ENCODE peak calls at places on chromosomes 11 and 22, in nine cellular contexts. Z, E, I, G, C, Y, S, U and M are unnamed samples.
A peak's percentile ranks its signal among the peaks of the same experiment; 100 is the strongest.

GRCh38 chr11:22742149-22742548 is 75.7 kb downstream of the GAS2 start:
- DNase-seq in C (no peak), G (no peak), Y (no peak), Z (no peak), E (no peak), I (no peak), S (no peak), U (no peak), M (no peak)

GRCh38 chr11:75380716-75381420 is 18.4 kb upstream of the RPS3 start:
- DNase-seq in Y (no peak), U (no peak), G (no peak), Z (no peak), C (no peak), S (no peak), I (no peak), E (no peak), M (no peak)

GRCh38 chr11:35725880-35726279 is 63.3 kb downstream of the TRIM44 start:
- DNase-seq in Z (peak; percentile 88), I (no peak), C (no peak), Y (peak; percentile 20), E (no peak), S (no peak), U (peak; percentile 66), G (peak; percentile 66), M (peak; percentile 82)

GRCh38 chr22:26592368-26593015 is 2.6 kb upstream of the TPST2 start:
- DNase-seq in U (no peak), S (no peak), Z (no peak), E (peak; percentile 60), Y (no peak), C (no peak), I (no peak), G (no peak), M (no peak)

GRCh38 chr11:71354394-71355105 is 93.6 kb downstream of the DHCR7 start:
- DNase-seq in I (no peak), S (no peak), Z (no peak), Y (no peak), U (no peak), C (no peak), E (no peak), G (no peak), M (no peak)

GRCh38 chr11:124863137-124863825 is 2.0 kb upstream of the ROBO3 start:
- DNase-seq in Z (peak; percentile 35), U (peak; percentile 38), S (peak; percentile 81), I (no peak), E (no peak), G (no peak), C (no peak), Y (no peak), M (peak; percentile 40)

GRCh38 chr11:67368621-67369020 is 4.8 kb downstream of the CLCF1 start:
- DNase-seq in C (no peak), U (no peak), S (no peak), Y (no peak), G (no peak), I (no peak), E (no peak), Z (no peak), M (no peak)

GRCh38 chr11:122229078-122229477 is 113.1 kb upstream of the BLID start:
- DNase-seq in C (no peak), Z (peak; percentile 61), Y (no peak), I (peak; percentile 64), U (no peak), G (no peak), S (no peak), E (no peak), M (peak; percentile 37)

GRCh38 chr22:20659258-20659657 is 114.7 kb upstream of the SERPIND1 start:
- DNase-seq in C (no peak), U (no peak), Y (no peak), I (no peak), S (no peak), E (no peak), G (no peak), Z (no peak), M (no peak)

GRCh38 chr11:126929186-126930085 is 71.1 kb downstream of the KIRREL3 start:
- DNase-seq in C (no peak), I (peak; percentile 57), G (no peak), U (peak; percentile 27), S (no peak), E (no peak), Y (no peak), Z (peak; percentile 84), M (no peak)

GRCh38 chr11:111926505-111927391 is 8.0 kb downstream of the C11orf52 start:
- DNase-seq in Y (peak; percentile 98), G (peak; percentile 95), C (peak; percentile 97), I (peak; percentile 86), U (peak; percentile 97), S (peak; percentile 99), E (peak; percentile 99), Z (peak; percentile 96), M (peak; percentile 99)

GRCh38 chr22:36211237-36211881 is 9.8 kb upstream of the APOL4 start:
- DNase-seq in I (no peak), S (no peak), E (no peak), Z (peak; percentile 56), U (peak; percentile 60), Y (no peak), C (no peak), G (no peak), M (peak; percentile 84)

GRCh38 chr11:1882265-1883238 is 9.1 kb downstream of the PRR33 start:
- DNase-seq in G (peak; percentile 15), C (peak; percentile 89), E (peak; percentile 93), S (peak; percentile 95), U (peak; percentile 77), I (no peak), Y (peak; percentile 91), Z (peak; percentile 41), M (peak; percentile 74)

GRCh38 chr11:111934301-111934700 is 2.8 kb upstream of the DIXDC1 start:
- DNase-seq in Y (no peak), Z (no peak), G (no peak), E (no peak), U (no peak), S (no peak), C (no peak), I (no peak), M (no peak)

GRCh38 chr11:83070878-83071640 is 638 bp downstream of the RAB30 start:
- DNase-seq in C (peak; percentile 70), Y (peak; percentile 17), U (peak; percentile 36), G (no peak), Z (peak; percentile 26), E (no peak), S (no peak), I (no peak), M (peak; percentile 48)

GRCh38 chr11:122107045-122107444 is 9.0 kb downstream of the BLID start:
- DNase-seq in I (no peak), U (no peak), G (no peak), E (no peak), Y (no peak), Z (no peak), C (no peak), S (no peak), M (no peak)

DNA sequence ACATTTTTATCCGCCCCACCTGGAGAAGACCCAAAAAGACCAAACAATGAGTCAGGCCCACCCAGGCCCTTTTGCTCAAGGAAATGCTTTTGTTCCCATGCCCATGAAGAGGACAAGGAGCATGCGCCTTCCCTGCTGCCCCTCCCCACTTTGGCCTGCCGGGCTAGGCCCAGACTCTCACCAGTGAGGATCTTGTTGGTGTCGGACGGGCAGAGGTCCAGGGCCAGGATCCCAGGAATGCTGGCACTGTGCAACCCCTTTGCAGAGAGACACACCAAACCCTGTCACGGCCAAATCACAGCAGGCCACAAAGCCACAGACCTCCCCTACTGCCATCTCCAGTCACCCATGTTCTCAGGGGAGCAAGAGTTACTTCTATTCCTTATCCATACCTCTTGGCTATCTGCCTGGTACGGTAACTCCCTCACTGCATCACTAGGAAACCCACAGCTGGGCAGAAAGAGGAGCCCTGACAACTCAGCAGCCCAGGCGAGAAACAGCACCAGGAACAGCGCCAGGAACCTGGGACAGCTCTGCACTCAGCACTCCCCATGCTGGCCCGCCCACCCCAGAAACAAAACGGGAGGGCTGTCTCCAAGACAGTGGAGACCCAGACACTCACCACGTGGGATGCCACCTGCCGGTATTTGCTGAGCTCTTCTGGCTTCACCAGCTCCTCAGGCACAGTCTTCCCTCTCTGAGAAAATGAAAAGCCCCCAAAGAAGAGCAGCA is 5.5 kb downstream of the PRPF19 start:
- DNase-seq in Y (no peak), U (no peak), Z (no peak), E (no peak), C (no peak), I (no peak), G (no peak), S (no peak), M (no peak)
- TF ChIP-seq CTCF in Y (no peak), U (no peak), Z (no peak), E (no peak), C (no peak), I (no peak), G (no peak), S (no peak), M (no peak)

DNA sequence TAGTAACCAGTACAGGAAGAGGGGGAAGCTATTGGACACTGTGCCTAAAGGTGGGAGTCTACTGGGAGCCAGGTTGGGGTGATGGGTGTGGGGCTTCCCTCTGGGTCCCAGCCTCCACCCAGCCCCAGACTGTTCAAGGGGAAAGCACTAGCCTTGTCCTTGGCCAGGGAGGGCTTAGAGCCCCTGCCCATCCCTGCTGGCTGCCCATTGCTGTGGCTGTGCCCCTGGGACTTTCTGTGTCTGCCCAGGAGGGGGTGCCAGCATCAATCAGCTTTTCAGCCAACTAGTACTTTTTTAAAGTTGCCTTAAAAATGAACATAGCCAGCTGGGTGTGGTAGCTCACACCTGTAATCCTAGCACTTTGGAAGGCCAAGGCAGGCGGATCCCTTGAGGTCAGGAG is 19.9 kb downstream of the INCENP start:
- DNase-seq in S (no peak), E (no peak), G (no peak), Z (no peak), I (no peak), Y (no peak), U (no peak), C (no peak), M (no peak)
- TF ChIP-seq CTCF in S (no peak), E (no peak), G (peak; percentile 23), Z (peak; percentile 3), I (no peak), Y (no peak), U (peak; percentile 22), C (no peak), M (peak; percentile 36)

DNA sequence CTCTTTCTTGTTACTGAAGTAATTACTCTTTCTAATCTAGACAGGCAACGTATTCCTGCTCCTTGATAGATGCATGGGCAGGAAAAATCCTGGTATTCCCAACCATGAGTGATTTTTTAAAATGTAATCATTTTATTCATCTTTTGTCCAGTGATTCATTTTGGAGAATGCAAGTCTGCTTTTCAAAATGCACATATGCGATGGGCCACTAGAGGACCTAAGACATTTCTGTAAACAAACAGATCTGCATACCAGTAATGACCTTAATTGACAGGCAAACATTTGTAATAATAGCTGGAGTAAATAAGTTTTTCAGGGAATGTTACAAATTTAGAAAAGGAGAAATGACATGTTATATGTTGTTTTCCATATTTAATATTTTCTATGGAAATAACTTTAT is 1167.6 kb downstream of the JRKL start:
- DNase-seq in U (peak; percentile 61), Z (no peak), C (no peak), G (no peak), I (no peak), Y (no peak), E (no peak), S (no peak), M (peak; percentile 60)
- TF ChIP-seq CTCF in U (peak; percentile 65), Z (no peak), C (no peak), G (no peak), I (no peak), Y (peak; percentile 21), E (no peak), S (no peak), M (peak; percentile 60)

DNA sequence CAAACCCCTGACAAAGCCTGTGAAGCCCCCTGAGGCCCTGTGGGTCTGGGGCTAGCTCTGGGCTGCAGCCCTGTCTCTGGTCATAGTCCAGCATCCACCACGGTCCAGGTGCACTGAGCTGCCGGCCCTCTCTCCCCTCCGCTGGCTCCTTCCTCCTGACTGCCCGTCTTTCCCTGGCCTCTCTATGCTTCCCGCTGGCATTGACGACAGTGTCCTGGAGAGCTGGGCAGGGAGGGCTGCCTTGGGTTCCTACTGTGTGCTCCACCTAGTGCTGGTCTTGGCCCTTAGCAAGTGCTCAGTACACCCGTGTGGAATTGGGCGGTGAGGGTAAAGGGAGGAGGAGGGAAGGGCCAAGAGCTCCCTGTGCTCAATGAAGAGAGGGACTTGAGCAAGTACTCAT is 868 bp upstream of the MYEOV start:
- DNase-seq in Z (no peak), Y (no peak), U (no peak), G (no peak), E (no peak), I (no peak), S (no peak), C (no peak), M (no peak)
- TF ChIP-seq CTCF in Z (no peak), Y (no peak), U (no peak), G (no peak), E (no peak), I (no peak), S (no peak), C (no peak), M (no peak)